ENCODE peak calls at places on chromosome 12, in six cellular contexts. A is K562, M is HepG2, N is HCT116, J is GM12878, C is H1. B is an unnamed sample. For H3K4me1, the result is how much of the 10 kb centered on the place peaks cover.

GRCh38 chr12:70258605-70259403 is 15.6 kb downstream of the CNOT2 start:
- DNase-seq in A (no peak), M (peak), N (no peak), J (no peak), C (no peak), B (no peak)

GRCh38 chr12:53809005-53809404 is 57.2 kb upstream of the CISTR start:
- DNase-seq in A (peak), M (no peak), N (no peak), J (no peak), C (no peak), B (no peak)

GRCh38 chr12:79426121-79426520 is 264.6 kb downstream of the PAWR start:
- DNase-seq in A (no peak), M (no peak), N (no peak), J (no peak), C (no peak), B (no peak)

GRCh38 chr12:3256103-3256551 is 178.9 kb downstream of the TSPAN9 start:
- DNase-seq in A (no peak), M (no peak), N (no peak), J (no peak), C (no peak), B (no peak)

GRCh38 chr12:11667159-11667558 is 17.7 kb downstream of the ETV6 start:
- DNase-seq in A (no peak), M (no peak), N (no peak), J (no peak), C (no peak), B (no peak)

GRCh38 chr12:128693115-128693514 is 130.6 kb downstream of the SLC15A4 start:
- DNase-seq in A (no peak), M (no peak), N (no peak), J (no peak), C (no peak), B (no peak)

GRCh38 chr12:79125358-79125757 is 260.8 kb downstream of the SYT1 start:
- DNase-seq in A (no peak), M (no peak), N (no peak), J (no peak), C (no peak), B (no peak)

GRCh38 chr12:95205016-95205415 is 12.3 kb downstream of the FGD6 start:
- DNase-seq in A (no peak), M (no peak), N (no peak), J (no peak), C (no peak), B (no peak)

GRCh38 chr12:54479421-54479820 is 6.0 kb upstream of the GTSF1 start:
- DNase-seq in A (no peak), M (no peak), N (no peak), J (no peak), C (no peak), B (no peak)

GRCh38 chr12:14955876-14956811 is 5.3 kb downstream of the ARHGDIB start:
- DNase-seq in A (no peak), M (no peak), N (no peak), J (peak), C (no peak), B (no peak)
- H3K4me1 ChIP-seq in A (under half), M (under half), N (under half), J (under half), C (under half), B (under half)

DNA sequence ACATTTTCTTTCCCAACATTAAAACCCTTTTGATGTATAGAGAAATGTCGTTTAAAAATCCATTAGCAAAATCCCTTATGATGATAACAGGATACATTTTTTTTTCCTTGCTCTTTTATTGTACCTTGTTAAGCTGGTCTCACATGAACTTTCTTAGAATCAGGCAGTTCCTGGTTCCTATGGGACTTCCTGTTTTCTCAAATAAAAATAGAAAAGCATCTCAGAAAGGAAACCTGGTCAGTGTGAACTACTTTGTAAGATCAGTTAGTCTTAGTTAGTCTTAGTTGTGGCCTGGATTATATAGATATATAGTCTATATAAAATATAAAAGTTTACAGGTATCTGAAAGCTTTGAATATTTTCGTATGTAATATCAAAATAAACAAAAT is 40.3 kb downstream of the LEMD3 start:
- DNase-seq in A (no peak), M (no peak), N (no peak), J (no peak), C (no peak), B (no peak)
- TF ChIP-seq ZNF274 in A (no peak), M (no peak), N (no peak), J (no peak), C (no peak), B (no peak)

DNA sequence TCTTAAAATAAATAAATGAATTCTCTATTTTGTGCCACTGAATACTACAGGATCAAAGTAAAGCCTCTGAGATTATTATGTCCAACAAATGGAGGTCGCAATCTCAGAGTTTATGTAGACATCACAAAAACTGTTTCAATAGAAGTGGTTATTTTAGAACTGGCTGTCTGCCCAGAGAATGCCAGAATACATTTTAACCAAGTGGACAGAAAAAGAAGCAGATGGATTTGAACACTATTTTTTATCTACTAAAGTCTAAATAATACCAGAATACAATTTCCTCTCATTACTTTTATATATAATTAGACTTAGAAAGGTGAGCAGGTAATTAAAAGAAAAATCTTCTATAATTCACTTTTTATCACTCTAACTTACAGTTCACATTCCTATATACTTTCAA is 118.3 kb downstream of the MED13L start:
- DNase-seq in A (no peak), M (peak), N (no peak), J (no peak), C (no peak), B (no peak)
- H3K4me1 ChIP-seq in A (under half), M (half or more), N (under half), J (under half), C (under half), B (under half)

DNA sequence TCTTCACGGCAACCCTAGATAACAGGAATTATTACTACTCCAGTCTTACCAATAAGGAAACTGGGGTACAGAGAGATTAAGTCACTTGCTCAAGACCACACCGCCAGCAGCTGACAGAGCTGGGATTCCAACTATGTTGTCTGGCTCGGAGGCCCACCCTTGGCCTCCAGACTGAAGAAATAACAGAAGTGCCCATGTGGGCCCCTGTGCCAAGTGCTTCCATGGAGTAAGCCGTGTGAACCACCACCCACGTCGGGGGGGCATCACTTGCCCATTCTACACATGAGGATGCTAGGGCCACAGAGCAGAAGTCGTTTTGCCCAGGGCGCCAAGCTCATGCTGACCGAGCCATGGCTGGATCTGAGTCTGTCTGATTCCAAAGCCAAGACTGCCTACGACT is 926 bp upstream of the CMKLR1 start:
- DNase-seq in A (no peak), M (no peak), N (no peak), J (no peak), C (no peak), B (no peak)
- TF ChIP-seq ZNF274 in A (no peak), M (no peak), N (no peak), J (no peak), C (no peak), B (no peak)

DNA sequence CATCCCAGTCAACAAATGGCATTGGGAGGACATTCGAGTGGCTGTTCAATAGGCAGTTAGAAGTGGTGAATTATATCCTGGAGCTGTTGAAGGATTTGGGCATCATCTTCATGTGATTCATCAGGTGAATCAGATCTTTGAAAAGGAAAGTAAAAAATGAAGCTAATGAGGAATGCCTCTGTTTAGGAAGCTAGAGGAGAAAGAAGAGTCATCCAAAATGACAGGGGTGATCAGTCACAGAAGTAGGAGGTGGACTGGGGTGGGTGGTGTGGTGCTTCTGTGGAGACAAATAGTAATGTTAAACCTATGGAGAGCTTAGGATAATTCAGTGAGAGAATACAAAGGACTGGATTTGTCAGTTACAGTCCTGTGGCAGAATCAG is 32.7 kb downstream of the DIP2B start:
- DNase-seq in A (no peak), M (no peak), N (peak), J (no peak), C (no peak), B (no peak)
- H3K4me1 ChIP-seq in A (under half), M (half or more), N (half or more), J (under half), C (under half), B (under half)

DNA sequence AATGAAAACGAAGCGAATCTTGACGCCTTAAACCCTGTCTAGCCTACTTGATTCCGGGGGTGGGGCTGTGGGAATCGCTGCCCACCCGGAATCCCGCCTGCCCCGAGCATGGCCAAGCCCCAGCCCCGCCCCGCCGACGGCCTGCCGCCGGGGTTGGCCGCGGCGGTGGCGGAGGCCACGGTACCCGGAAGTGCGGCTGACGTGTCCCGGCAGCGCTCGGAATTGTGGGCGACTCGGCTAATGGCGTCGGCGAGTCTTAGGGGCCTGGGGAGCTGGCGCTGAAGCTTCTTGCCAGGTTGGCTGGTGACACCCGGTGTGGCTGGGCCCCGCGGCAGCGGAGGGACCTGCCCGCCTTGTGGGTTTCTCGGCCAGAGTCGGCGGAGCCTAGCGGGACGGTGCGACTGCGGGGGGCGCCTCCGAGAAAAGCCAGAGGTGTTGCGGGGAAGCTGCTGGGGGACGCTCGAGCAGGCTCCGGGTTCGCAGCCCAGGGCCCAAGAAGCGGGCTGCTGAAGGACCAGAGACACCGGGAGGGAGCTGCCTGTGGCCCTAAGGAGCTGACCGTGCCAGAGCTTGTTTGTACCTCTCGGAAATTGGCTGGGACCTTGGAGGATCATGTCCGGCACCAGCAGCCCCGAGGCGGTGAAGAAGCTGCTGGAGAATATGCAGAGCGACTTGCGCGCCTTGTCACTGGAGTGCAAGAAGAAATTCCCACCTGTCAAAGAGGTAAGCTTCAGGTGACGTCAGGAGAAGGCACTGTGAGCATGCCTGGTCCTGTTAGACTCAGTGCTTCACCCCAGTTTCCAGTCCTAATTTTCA is at the start of gene MON2:
- DNase-seq in A (peak), M (peak), N (peak), J (peak), C (peak), B (peak)
- TF ChIP-seq ZNF274 in A (no peak), M (peak), N (no peak), J (no peak), C (no peak), B (no peak)

GRCh38 chr12:116187158-116187511 is 90.4 kb downstream of the MED13L start:
- DNase-seq in A (no peak), M (no peak), N (no peak), J (no peak), C (no peak), B (no peak)
- H3K4me1 ChIP-seq in A (under half), M (half or more), N (under half), J (under half), C (under half), B (under half)

GRCh38 chr12:6047249-6048227 is 76.9 kb downstream of the VWF start:
- DNase-seq in A (no peak), M (no peak), N (no peak), J (no peak), C (no peak), B (no peak)
- TF ChIP-seq ZNF274 in A (no peak), M (no peak), N (no peak), J (no peak), C (no peak), B (no peak)

DNA sequence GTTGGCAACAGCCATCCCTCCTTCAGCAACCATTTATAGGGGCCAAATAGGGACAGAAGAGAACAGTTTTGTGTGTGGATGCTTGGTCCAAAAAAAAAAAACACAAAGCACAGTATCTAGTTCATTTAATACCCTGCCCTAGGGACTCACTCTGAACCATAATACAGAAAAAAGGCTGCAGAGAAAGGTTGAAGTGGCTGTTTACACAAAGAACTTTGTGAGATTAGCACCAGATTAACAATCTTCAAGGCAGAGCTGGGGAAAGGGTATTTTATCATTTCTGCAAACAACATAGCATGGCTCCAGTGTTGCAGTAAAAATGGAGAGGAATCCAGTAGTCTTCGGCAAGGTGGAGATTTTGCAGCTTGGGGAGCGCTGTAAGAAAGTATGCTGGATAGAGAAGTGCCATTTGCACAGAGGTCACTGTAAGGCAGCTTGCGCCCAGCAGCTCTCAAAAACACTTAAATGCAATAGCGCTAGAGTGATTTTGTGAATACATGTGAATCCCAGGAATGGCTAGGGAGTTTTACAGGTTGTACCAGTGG is 124.2 kb upstream of the PLEKHA5 start:
- DNase-seq in A (no peak), M (no peak), N (no peak), J (no peak), C (no peak), B (no peak)
- H3K4me1 ChIP-seq in A (under half), M (under half), N (under half), J (under half), C (under half), B (under half)

B was measured in NT2/D1.